ENCODE peak calls at places on chromosomes 13 and 19, in eight cellular contexts. G is prostate gland, X is H1, L is K562, F is suprapubic skin, O is GM23338, K is GM12878, P is stomach. Y is an unnamed sample. For H3K4me1 and H3K27me3, the result is how much of the 10 kb centered on the place peaks cover.

GRCh38 chr13:23384111-23384510 is 49.4 kb downstream of the SACS start:
- DNase-seq in G (no peak), X (no peak), L (no peak), F (no peak), O (no peak), K (peak), P (no peak), Y (no peak)

GRCh38 chr13:51584731-51585191 is 499 bp downstream of the WDFY2 start:
- DNase-seq in G (peak), X (peak), L (peak), F (peak), O (peak), K (no peak), P (peak), Y (peak)

GRCh38 chr13:107817652-107818287 is 397.6 kb downstream of the LIG4 start:
- DNase-seq in G (no peak), X (no peak), L (no peak), F (no peak), O (peak), K (no peak), P (no peak), Y (no peak)

GRCh38 chr13:69904784-69905183 is 202.8 kb upstream of the ATXN8OS start:
- DNase-seq in G (no peak), X (no peak), L (no peak), F (no peak), O (no peak), K (no peak), P (no peak), Y (no peak)

GRCh38 chr19:7386308-7386707 is 37.6 kb downstream of the ARHGEF18 start:
- DNase-seq in G (no peak), X (no peak), L (no peak), F (no peak), O (peak), K (no peak), P (no peak), Y (no peak)

GRCh38 chr19:11361771-11362731 is 6.8 kb downstream of the PLPPR2 start:
- DNase-seq in G (no peak), X (no peak), L (peak), F (no peak), O (peak), K (no peak), P (no peak), Y (no peak)

GRCh38 chr13:72198967-72199601 is 332.1 kb upstream of the DACH1 start:
- DNase-seq in G (no peak), X (no peak), L (no peak), F (no peak), O (no peak), K (no peak), P (no peak), Y (no peak)

GRCh38 chr19:51001495-51001894 is at the start of gene KLK8:
- DNase-seq in G (no peak), X (no peak), L (no peak), F (no peak), O (peak), K (no peak), P (no peak), Y (no peak)

GRCh38 chr13:21230516-21230915 is 54.1 kb downstream of the MRPL57 start:
- DNase-seq in G (no peak), X (no peak), L (no peak), F (no peak), O (no peak), K (no peak), P (no peak), Y (no peak)

GRCh38 chr19:36377541-36378178 is 1.3 kb downstream of the ZFP14 start:
- DNase-seq in G (no peak), X (no peak), L (no peak), F (no peak), O (no peak), K (no peak), P (no peak), Y (no peak)

GRCh38 chr19:13122275-13122878 is 4.3 kb downstream of the NACC1 start:
- DNase-seq in G (no peak), X (no peak), L (no peak), F (no peak), O (no peak), K (no peak), P (no peak), Y (no peak)

GRCh38 chr13:32383836-32384618 is 43.9 kb downstream of the N4BP2L1 start:
- DNase-seq in G (no peak), X (no peak), L (no peak), F (no peak), O (no peak), K (no peak), P (no peak), Y (no peak)

GRCh38 chr19:8001995-8002849 is 3.2 kb downstream of the ELAVL1 start:
- DNase-seq in G (peak), X (peak), L (peak), F (peak), O (peak), K (peak), P (peak), Y (peak)

GRCh38 chr13:41788552-41788951 is 172.4 kb downstream of the VWA8 start:
- DNase-seq in G (no peak), X (no peak), L (no peak), F (no peak), O (no peak), K (no peak), P (no peak), Y (no peak)

GRCh38 chr13:24181991-24182702 is 21.6 kb downstream of the SPATA13 start:
- DNase-seq in G (no peak), X (no peak), L (no peak), F (no peak), O (no peak), K (no peak), P (no peak), Y (no peak)

GRCh38 chr13:52646967-52647366 is 4.7 kb downstream of the HNRNPA1L2 start:
- DNase-seq in G (no peak), X (no peak), L (no peak), F (no peak), O (no peak), K (no peak), P (no peak), Y (no peak)

GRCh38 chr19:43662487-43662886 is 7.5 kb downstream of the PLAUR start:
- DNase-seq in G (no peak), X (peak), L (no peak), F (no peak), O (peak), K (no peak), P (no peak), Y (no peak)

GRCh38 chr19:7783991-7784421 is 21.0 kb downstream of the CLEC4M start:
- DNase-seq in G (no peak), X (no peak), L (no peak), F (no peak), O (peak), K (no peak), P (no peak), Y (no peak)

GRCh38 chr19:16920816-16921529 is 32.2 kb downstream of the F2RL3 start:
- DNase-seq in G (peak), X (no peak), L (peak), F (no peak), O (no peak), K (no peak), P (no peak), Y (no peak)

GRCh38 chr13:94239135-94239534 is 240.3 kb downstream of the DCT start:
- DNase-seq in G (no peak), X (no peak), L (no peak), F (no peak), O (no peak), K (no peak), P (no peak), Y (no peak)

GRCh38 chr19:16200038-16200775 is 2.5 kb downstream of the AP1M1 start:
- DNase-seq in G (no peak), X (no peak), L (no peak), F (peak), O (peak), K (no peak), P (no peak), Y (no peak)

GRCh38 chr19:50695251-50696064 is 24.1 kb downstream of the SHANK1 start:
- DNase-seq in G (no peak), X (peak), L (peak), F (no peak), O (peak), K (no peak), P (no peak), Y (no peak)

GRCh38 chr13:44306401-44307192 is 67.0 kb upstream of the SERP2 start:
- DNase-seq in G (peak), X (peak), L (no peak), F (no peak), O (peak), K (no peak), P (peak), Y (peak)

GRCh38 chr13:23516706-23517105 is 53.5 kb upstream of the TNFRSF19 start:
- DNase-seq in G (no peak), X (no peak), L (no peak), F (no peak), O (no peak), K (no peak), P (no peak), Y (no peak)

GRCh38 chr19:39363909-39364457 is 21.8 kb downstream of the SAMD4B start:
- DNase-seq in G (no peak), X (no peak), L (no peak), F (no peak), O (no peak), K (no peak), P (no peak), Y (no peak)

GRCh38 chr19:33390908-33391630 is 17.6 kb downstream of the CEBPG start:
- DNase-seq in G (no peak), X (no peak), L (no peak), F (peak), O (no peak), K (no peak), P (no peak), Y (no peak)

GRCh38 chr13:24612726-24613125 is 67.5 kb upstream of the ATP12A start:
- DNase-seq in G (no peak), X (no peak), L (no peak), F (no peak), O (no peak), K (no peak), P (no peak), Y (no peak)

GRCh38 chr13:67752741-67753140 is 522.6 kb upstream of the PCDH9 start:
- DNase-seq in G (no peak), X (no peak), L (no peak), F (no peak), O (no peak), K (no peak), P (no peak), Y (no peak)

GRCh38 chr19:38055040-38055439 is 148.0 kb downstream of the SIPA1L3 start:
- DNase-seq in G (no peak), X (peak), L (no peak), F (no peak), O (peak), K (no peak), P (no peak), Y (no peak)

GRCh38 chr13:70391678-70392077 is 283.4 kb upstream of the KLHL1 start:
- DNase-seq in G (peak), X (no peak), L (no peak), F (no peak), O (peak), K (no peak), P (peak), Y (peak)

GRCh38 chr19:19134687-19135158 is 3.6 kb downstream of the TMEM161A start:
- DNase-seq in G (no peak), X (peak), L (peak), F (no peak), O (peak), K (no peak), P (peak), Y (no peak)

GRCh38 chr19:1168877-1169791 is 4.9 kb downstream of the SBNO2 start:
- DNase-seq in G (peak), X (no peak), L (no peak), F (peak), O (no peak), K (no peak), P (peak), Y (no peak)

GRCh38 chr19:10431254-10431942 is 11.1 kb downstream of the PDE4A start:
- DNase-seq in G (no peak), X (peak), L (peak), F (no peak), O (peak), K (peak), P (peak), Y (peak)

GRCh38 chr19:43934055-43934984 is 762 bp downstream of the ZNF45 start:
- DNase-seq in G (no peak), X (no peak), L (peak), F (no peak), O (peak), K (no peak), P (no peak), Y (no peak)

GRCh38 chr13:99854376-99854775 is 117.2 kb downstream of the ZIC5 start:
- DNase-seq in G (no peak), X (no peak), L (no peak), F (no peak), O (no peak), K (no peak), P (no peak), Y (no peak)

GRCh38 chr19:55461974-55462628 is 659 bp upstream of the ISOC2 start:
- DNase-seq in G (no peak), X (no peak), L (peak), F (no peak), O (no peak), K (no peak), P (no peak), Y (no peak)
- TF ChIP-seq POLR2AphosphoS5 in G (no peak), X (no peak), L (peak), F (no peak), O (no peak), K (no peak), P (no peak), Y (peak)

GRCh38 chr13:79194727-79195126 is 211.3 kb downstream of the RBM26 start:
- DNase-seq in G (no peak), X (no peak), L (no peak), F (no peak), O (no peak), K (no peak), P (no peak), Y (no peak)

GRCh38 chr13:79190932-79191331 is 215.1 kb downstream of the RBM26 start:
- DNase-seq in G (no peak), X (no peak), L (no peak), F (no peak), O (no peak), K (peak), P (no peak), Y (no peak)

GRCh38 chr13:79197933-79198332 is 208.1 kb downstream of the RBM26 start:
- DNase-seq in G (no peak), X (no peak), L (no peak), F (no peak), O (peak), K (no peak), P (no peak), Y (no peak)

GRCh38 chr13:79196366-79196765 is 209.7 kb downstream of the RBM26 start:
- DNase-seq in G (no peak), X (no peak), L (no peak), F (no peak), O (no peak), K (no peak), P (no peak), Y (no peak)

GRCh38 chr13:79194272-79194671 is 211.8 kb downstream of the RBM26 start:
- DNase-seq in G (no peak), X (no peak), L (no peak), F (no peak), O (no peak), K (peak), P (no peak), Y (peak)
- H3K4me1 ChIP-seq in G (under half), X (under half), L (under half), F (under half), O (under half), K (under half), P (under half), Y (under half)

GRCh38 chr13:27979001-27979643 is 9.4 kb downstream of the URAD start:
- DNase-seq in G (no peak), X (no peak), L (no peak), F (no peak), O (peak), K (no peak), P (no peak), Y (peak)

GRCh38 chr13:27981006-27981708 is 7.3 kb downstream of the URAD start:
- DNase-seq in G (no peak), X (no peak), L (no peak), F (no peak), O (no peak), K (no peak), P (no peak), Y (peak)

GRCh38 chr13:27978301-27978968 is 9.3 kb upstream of the CDX2 start:
- DNase-seq in G (no peak), X (peak), L (no peak), F (no peak), O (peak), K (no peak), P (no peak), Y (peak)

GRCh38 chr13:27980280-27980998 is 8.1 kb downstream of the URAD start:
- DNase-seq in G (no peak), X (peak), L (no peak), F (no peak), O (peak), K (no peak), P (no peak), Y (peak)

DNA sequence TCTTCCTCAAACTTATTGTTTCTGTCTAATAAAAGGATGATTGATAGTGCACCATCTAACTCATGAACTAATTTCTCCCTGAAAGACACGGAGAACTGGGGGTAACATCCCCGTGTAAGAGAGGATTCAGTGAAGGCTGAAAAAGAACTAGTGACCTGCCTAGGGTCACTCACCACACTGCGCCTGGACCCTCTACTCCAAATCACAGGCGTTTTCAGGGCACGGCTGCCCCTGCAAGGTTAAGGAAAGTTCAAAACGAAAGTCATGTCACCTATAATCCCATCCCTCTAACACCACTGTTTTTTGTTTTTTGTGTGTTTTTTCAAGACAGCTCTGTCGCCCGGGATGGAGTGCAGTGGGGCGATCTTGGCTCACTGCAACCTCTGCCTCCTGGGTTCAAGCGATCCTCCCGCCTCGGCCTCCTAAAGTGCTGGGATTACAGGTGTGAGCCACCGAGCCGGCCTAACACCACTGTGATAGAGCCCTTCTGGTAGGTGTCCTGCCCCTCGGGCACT is 8.7 kb downstream of the URAD start:
- DNase-seq in G (no peak), X (no peak), L (no peak), F (no peak), O (no peak), K (no peak), P (no peak), Y (no peak)
- H3K27me3 ChIP-seq in G (half or more), X (half or more), L (under half), F (half or more), O (half or more), K (under half), P (under half), Y (half or more)

GRCh38 chr13:75458696-75459422 is 23.1 kb downstream of the TBC1D4 start:
- DNase-seq in G (peak), X (no peak), L (no peak), F (no peak), O (peak), K (peak), P (peak), Y (peak)
- TF ChIP-seq POLR2AphosphoS5 in G (peak), X (no peak), L (no peak), F (no peak), O (no peak), K (no peak), P (peak), Y (peak)

DNA sequence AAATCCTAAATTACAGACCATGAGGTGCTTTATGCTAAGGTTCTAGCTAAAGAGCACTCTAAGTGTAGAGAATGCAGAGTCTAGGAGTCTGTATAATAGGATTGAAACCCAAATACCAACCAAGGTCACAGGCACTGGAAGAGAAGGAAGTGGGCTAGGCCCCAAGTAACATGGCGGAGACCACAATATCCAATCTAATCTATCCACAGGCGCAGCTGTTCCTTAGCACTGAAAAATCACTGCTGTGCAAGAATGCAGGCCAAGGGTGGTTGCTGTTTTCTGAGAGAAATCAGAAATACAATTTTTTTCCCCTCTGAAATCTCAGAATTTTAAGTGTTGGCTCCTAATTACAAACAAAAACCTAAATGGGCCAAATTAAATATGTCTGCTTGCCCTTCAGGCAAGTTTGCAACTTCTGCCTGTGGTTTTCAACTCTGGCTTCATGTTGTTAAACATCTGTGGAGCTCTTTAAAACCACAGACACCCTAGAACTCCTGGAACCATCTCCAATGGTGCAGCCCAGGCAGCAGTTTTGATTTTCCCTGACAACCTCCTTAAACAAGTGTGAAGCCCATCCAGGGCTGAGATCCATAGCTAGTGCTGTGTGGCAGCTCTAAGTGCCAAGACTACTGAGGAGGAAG is 6.1 kb downstream of the RANBP3 start:
- DNase-seq in G (no peak), X (no peak), L (no peak), F (no peak), O (no peak), K (no peak), P (no peak), Y (no peak)
- H3K4me1 ChIP-seq in G (under half), X (under half), L (under half), F (half or more), O (under half), K (under half), P (half or more), Y (half or more)

GRCh38 chr19:5340637-5341447 is at the start of gene PTPRS:
- DNase-seq in G (peak), X (peak), L (peak), F (peak), O (peak), K (no peak), P (peak), Y (peak)

GRCh38 chr19:5342573-5343201 is 2.1 kb upstream of the PTPRS start:
- DNase-seq in G (no peak), X (no peak), L (no peak), F (no peak), O (no peak), K (no peak), P (no peak), Y (no peak)

GRCh38 chr19:5343848-5344247 is 3.2 kb upstream of the PTPRS start:
- DNase-seq in G (no peak), X (no peak), L (no peak), F (no peak), O (no peak), K (no peak), P (no peak), Y (no peak)

GRCh38 chr19:5341448-5341820 is 822 bp upstream of the PTPRS start:
- DNase-seq in G (no peak), X (no peak), L (no peak), F (no peak), O (no peak), K (no peak), P (no peak), Y (no peak)

GRCh38 chr19:5341981-5342380 is 1.4 kb upstream of the PTPRS start:
- DNase-seq in G (no peak), X (no peak), L (no peak), F (no peak), O (no peak), K (no peak), P (no peak), Y (no peak)
- H3K27me3 ChIP-seq in G (under half), X (under half), L (under half), F (under half), O (under half), K (under half), P (under half), Y (under half)